ENCODE peak calls at places on chromosomes 5 and 9, in ten cellular contexts. R, Z, A, W, C, Y, J, E, U and X are unnamed samples.

GRCh38 chr9:122340161-122340560 is 30.7 kb upstream of the PTGS1 start:
- DNase-seq in R (no peak), Z (no peak), A (no peak), W (no peak), C (no peak), Y (no peak), J (no peak), E (no peak), U (no peak), X (no peak)

GRCh38 chr9:16152276-16153065 is 599.6 kb downstream of the CCDC171 start:
- DNase-seq in R (no peak), Z (no peak), A (peak; percentile 37), W (no peak), C (no peak), Y (no peak), J (no peak), E (no peak), U (no peak), X (no peak)

GRCh38 chr9:136079211-136079915 is 15.7 kb downstream of the NACC2 start:
- DNase-seq in R (no peak), Z (no peak), A (peak; percentile 13), W (no peak), C (peak; percentile 18), Y (no peak), J (peak; percentile 58), E (no peak), U (no peak), X (no peak)

GRCh38 chr9:85067792-85068191 is 398.3 kb downstream of the NTRK2 start:
- DNase-seq in R (no peak), Z (no peak), A (no peak), W (no peak), C (no peak), Y (no peak), J (no peak), E (no peak), U (no peak), X (no peak)

GRCh38 chr5:170974487-170974886 is 112.7 kb downstream of the RANBP17 start:
- DNase-seq in R (no peak), Z (no peak), A (no peak), W (no peak), C (no peak), Y (no peak), J (no peak), E (no peak), U (no peak), X (no peak)

GRCh38 chr5:107184066-107184465 is 486.7 kb downstream of the EFNA5 start:
- DNase-seq in R (no peak), Z (no peak), A (no peak), W (no peak), C (no peak), Y (no peak), J (no peak), E (no peak), U (no peak), X (no peak)

GRCh38 chr9:68750179-68750685 is 45.2 kb downstream of the PIP5K1B start:
- DNase-seq in R (no peak), Z (no peak), A (no peak), W (no peak), C (no peak), Y (no peak), J (no peak), E (no peak), U (no peak), X (no peak)

GRCh38 chr9:97714435-97714834 is 17.3 kb upstream of the XPA start:
- DNase-seq in R (no peak), Z (no peak), A (peak; percentile 54), W (no peak), C (peak; percentile 58), Y (peak; percentile 86), J (no peak), E (no peak), U (no peak), X (no peak)

GRCh38 chr5:145236127-145236526 is 599.0 kb downstream of the PRELID2 start:
- DNase-seq in R (no peak), Z (no peak), A (peak; percentile 10), W (no peak), C (no peak), Y (no peak), J (no peak), E (no peak), U (no peak), X (no peak)

GRCh38 chr5:43603535-43604363 is 769 bp downstream of the NNT start:
- DNase-seq in R (peak; percentile 76), Z (peak; percentile 41), A (peak; percentile 34), W (peak; percentile 62), C (peak; percentile 45), Y (no peak), J (peak; percentile 57), E (peak; percentile 48), U (peak; percentile 68), X (peak; percentile 74)

GRCh38 chr5:103895738-103896137 is 333.1 kb upstream of the NUDT12 start:
- DNase-seq in R (no peak), Z (no peak), A (no peak), W (no peak), C (no peak), Y (no peak), J (no peak), E (no peak), U (no peak), X (no peak)

GRCh38 chr9:36521148-36521547 is 51.5 kb upstream of the MELK start:
- DNase-seq in R (no peak), Z (no peak), A (no peak), W (no peak), C (no peak), Y (no peak), J (no peak), E (no peak), U (no peak), X (no peak)

GRCh38 chr9:36517131-36517530 is 55.6 kb upstream of the MELK start:
- DNase-seq in R (no peak), Z (no peak), A (peak; percentile 13), W (no peak), C (no peak), Y (no peak), J (no peak), E (no peak), U (no peak), X (no peak)
- H3K4me3 ChIP-seq in R (no peak overlapping the region), Z (no peak overlapping the region), A (no peak overlapping the region), W (no peak overlapping the region), C (no peak overlapping the region), Y (no peak overlapping the region), J (no peak overlapping the region), E (no peak overlapping the region), U (no peak overlapping the region), X (no peak overlapping the region)

GRCh38 chr5:156401802-156402201 is 74.8 kb downstream of the SGCD start:
- DNase-seq in R (no peak), Z (no peak), A (no peak), W (no peak), C (no peak), Y (no peak), J (no peak), E (no peak), U (no peak), X (no peak)
- H3K4me3 ChIP-seq in R (peak overlapping the region; percentile 74), Z (no peak overlapping the region), A (no peak overlapping the region), W (peak overlapping the region; percentile 12), C (no peak overlapping the region), Y (no peak overlapping the region), J (no peak overlapping the region), E (no peak overlapping the region), U (no peak overlapping the region), X (no peak overlapping the region)

GRCh38 chr5:75053286-75054109 is 1.1 kb upstream of the GCNT4 start:
- DNase-seq in R (peak; percentile 80), Z (peak; percentile 46), A (peak; percentile 82), W (peak; percentile 20), C (peak; percentile 65), Y (no peak), J (peak; percentile 7), E (no peak), U (peak; percentile 68), X (peak; percentile 25)

GRCh38 chr5:75049581-75050274 is 2.6 kb downstream of the GCNT4 start:
- DNase-seq in R (peak; percentile 79), Z (peak; percentile 30), A (peak; percentile 80), W (no peak), C (peak; percentile 61), Y (no peak), J (peak; percentile 7), E (peak; percentile 45), U (no peak), X (peak; percentile 77)

GRCh38 chr5:75050415-75050814 is 1.9 kb downstream of the GCNT4 start:
- DNase-seq in R (no peak), Z (no peak), A (peak; percentile 52), W (no peak), C (peak; percentile 21), Y (no peak), J (no peak), E (no peak), U (no peak), X (no peak)

GRCh38 chr5:75052461-75053285 is at the start of gene GCNT4:
- DNase-seq in R (peak; percentile 61), Z (peak; percentile 51), A (peak; percentile 37), W (peak; percentile 23), C (peak; percentile 41), Y (no peak), J (no peak), E (no peak), U (no peak), X (peak; percentile 25)

DNA sequence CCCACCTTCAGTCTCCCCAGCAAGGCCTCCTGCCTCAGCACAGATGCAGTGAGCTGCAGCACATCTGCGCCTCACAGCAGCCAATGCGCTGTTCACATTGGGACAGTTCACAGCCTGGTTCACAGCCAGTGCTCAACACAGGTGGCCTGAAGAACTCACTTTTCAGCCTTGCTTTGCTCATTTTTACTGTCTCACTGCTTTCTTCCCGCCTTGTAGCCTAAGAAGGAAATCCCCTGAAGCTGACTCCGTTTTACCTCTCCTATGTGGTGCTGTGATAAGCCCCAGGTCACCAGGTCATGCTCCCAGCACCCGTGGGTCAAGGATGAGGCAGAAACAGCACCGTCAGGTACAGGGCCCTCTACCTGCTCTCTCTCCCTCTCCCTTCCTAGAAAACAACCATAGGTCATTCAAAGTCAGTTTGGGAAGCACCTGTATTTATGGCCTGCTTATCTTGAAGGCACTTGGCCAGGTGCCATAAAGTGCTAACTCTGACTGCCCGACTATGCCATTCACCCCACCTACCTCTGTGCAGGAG is 1.1 kb downstream of the GCNT4 start:
- DNase-seq in R (peak; percentile 55), Z (no peak), A (no peak), W (no peak), C (no peak), Y (no peak), J (no peak), E (no peak), U (no peak), X (no peak)
- H3K4me3 ChIP-seq in R (peak overlapping the region; percentile 99), Z (no peak overlapping the region), A (peak overlapping the region; percentile 5), W (peak overlapping the region; percentile 80), C (peak overlapping the region; percentile 66), Y (peak overlapping the region; percentile 70), J (no peak overlapping the region), E (no peak overlapping the region), U (peak overlapping the region; percentile 7), X (peak overlapping the region; percentile 70)

DNA sequence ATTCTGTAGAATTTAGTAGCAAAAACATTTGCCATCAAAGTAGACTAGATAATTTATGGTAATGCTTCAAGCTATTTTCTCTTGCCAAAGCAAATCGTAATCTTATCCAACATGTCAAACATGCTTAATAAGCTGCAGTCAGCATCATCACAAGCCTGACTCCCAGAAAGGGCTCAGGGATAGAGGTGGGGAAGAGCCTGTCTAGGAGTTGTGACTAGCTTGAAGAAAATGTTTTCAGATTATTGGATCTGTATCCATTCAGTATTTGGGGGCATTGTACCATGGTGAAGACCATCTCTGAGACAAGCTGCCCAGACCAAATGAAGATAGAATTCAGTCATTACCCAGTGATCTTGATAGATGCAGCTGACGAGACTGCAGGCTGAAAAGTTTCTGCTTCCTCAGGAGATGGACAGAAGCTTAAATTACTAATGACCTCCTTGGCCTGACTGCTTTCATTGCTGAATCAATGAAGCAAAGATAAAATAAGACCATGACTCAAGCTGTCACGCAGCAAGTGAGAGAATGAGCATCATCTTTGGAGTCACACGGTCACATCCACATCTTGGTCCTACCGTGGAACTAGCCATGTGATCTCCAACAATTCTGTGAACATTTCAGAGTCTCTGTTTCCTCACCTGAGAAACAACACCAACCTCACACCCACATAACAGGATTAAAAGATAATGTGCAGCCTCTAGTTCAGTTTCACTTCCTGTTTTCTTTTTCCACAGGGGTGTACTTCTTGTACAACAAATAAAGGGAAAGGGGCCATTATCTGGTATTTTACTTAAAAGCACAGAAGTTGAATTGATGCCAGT is 9.4 kb downstream of the ERAP2 start:
- DNase-seq in R (peak; percentile 66), Z (no peak), A (no peak), W (peak; percentile 12), C (no peak), Y (no peak), J (no peak), E (peak; percentile 84), U (no peak), X (no peak)
- H3K4me3 ChIP-seq in R (peak overlapping the region; percentile 69), Z (no peak overlapping the region), A (no peak overlapping the region), W (no peak overlapping the region), C (no peak overlapping the region), Y (no peak overlapping the region), J (no peak overlapping the region), E (peak overlapping the region; percentile 42), U (no peak overlapping the region), X (peak overlapping the region; percentile 10)